ENCODE peak calls at places on chromosomes 16 and 17, in nine cellular contexts. Y is A549, E is GM23338, D is body of pancreas, L is uterus, A is mucosa of descending colon, G is thoracic aorta, O is Panc1, R is OCI-LY7. X is an unnamed sample.

GRCh38 chr16:4172070-4172469 is 55.8 kb upstream of the ADCY9 start:
- DNase-seq in E (no peak), A (no peak), R (no peak), O (no peak), L (no peak), G (no peak), Y (no peak), D (no peak), X (no peak)

GRCh38 chr16:21599994-21600773 is 807 bp downstream of the METTL9 start:
- DNase-seq in O (no peak), G (no peak), R (peak), Y (peak), E (peak), A (no peak), L (no peak), D (no peak), X (no peak)

GRCh38 chr16:27795992-27796614 is 246.2 kb downstream of the KATNIP start:
- DNase-seq in R (peak), Y (peak), E (peak), O (no peak), G (no peak), L (no peak), A (peak), D (peak), X (no peak)

GRCh38 chr17:2025220-2025621 is at the start of gene RTN4RL1:
- DNase-seq in L (peak), A (peak), G (no peak), E (peak), O (no peak), R (peak), Y (peak), D (peak), X (no peak)

GRCh38 chr17:43917348-43918025 is 10.2 kb upstream of the MPP2 start:
- DNase-seq in O (no peak), D (no peak), G (no peak), L (peak), Y (peak), E (peak), R (no peak), A (peak), X (no peak)

GRCh38 chr17:35804658-35805192 is 4.6 kb upstream of the TAF15 start:
- DNase-seq in D (peak), L (no peak), E (peak), R (peak), Y (peak), A (no peak), G (no peak), O (peak), X (peak)

GRCh38 chr17:50689251-50689650 is 18.5 kb downstream of the ANKRD40 start:
- DNase-seq in O (no peak), R (no peak), Y (peak), A (no peak), D (no peak), G (no peak), E (no peak), L (no peak), X (no peak)

GRCh38 chr16:13935408-13935807 is 15.5 kb downstream of the ERCC4 start:
- DNase-seq in D (no peak), O (no peak), R (peak), A (no peak), E (peak), G (no peak), Y (peak), L (no peak), X (no peak)

GRCh38 chr16:50539053-50539615 is 9.1 kb upstream of the NKD1 start:
- DNase-seq in A (no peak), D (no peak), R (no peak), Y (no peak), G (no peak), O (no peak), L (no peak), E (no peak), X (no peak)

GRCh38 chr17:38730526-38731379 is 612 bp downstream of the CISD3 start:
- DNase-seq in E (peak), Y (peak), R (peak), A (peak), G (peak), O (no peak), L (peak), D (peak), X (no peak)

GRCh38 chr17:13416748-13417363 is 184.9 kb downstream of the HS3ST3A1 start:
- DNase-seq in Y (no peak), L (no peak), A (no peak), D (no peak), O (no peak), E (no peak), R (no peak), G (no peak), X (no peak)

GRCh38 chr17:74212913-74213791 is at the start of gene TTYH2:
- DNase-seq in G (peak), L (peak), D (peak), A (peak), R (peak), O (no peak), Y (peak), E (peak), X (no peak)

GRCh38 chr17:21272881-21273839 is 11.4 kb upstream of the MAP2K3 start:
- DNase-seq in G (no peak), L (no peak), A (peak), Y (no peak), O (no peak), E (no peak), R (peak), D (no peak), X (no peak)

GRCh38 chr17:79174905-79175856 is 100.6 kb downstream of the ENGASE start:
- DNase-seq in E (no peak), Y (peak), O (no peak), G (no peak), A (no peak), D (no peak), L (no peak), R (no peak), X (no peak)

GRCh38 chr17:69055334-69055733 is 5.4 kb downstream of the ABCA9 start:
- DNase-seq in D (no peak), Y (no peak), E (no peak), A (no peak), R (no peak), G (no peak), L (no peak), O (no peak), X (no peak)

GRCh38 chr16:1938316-1938715 is 4.7 kb downstream of the MSRB1 start:
- DNase-seq in R (no peak), Y (no peak), G (no peak), O (no peak), E (no peak), A (peak), D (no peak), L (no peak), X (no peak)

GRCh38 chr16:5852151-5852550 is 754.6 kb upstream of the EEF2KMT start:
- DNase-seq in Y (no peak), R (no peak), G (no peak), L (no peak), A (no peak), D (no peak), O (no peak), E (no peak), X (no peak)

GRCh38 chr16:15976929-15977637 is 27.7 kb downstream of the ABCC1 start:
- DNase-seq in E (no peak), L (peak), G (no peak), Y (peak), A (no peak), R (no peak), D (no peak), O (no peak), X (no peak)

GRCh38 chr16:67393111-67393789 is at the start of gene TPPP3:
- DNase-seq in A (peak), G (peak), O (no peak), D (peak), R (no peak), E (peak), Y (peak), L (peak), X (no peak)

GRCh38 chr17:74862108-74862901 is 2.6 kb upstream of the GRIN2C start:
- DNase-seq in E (peak), L (no peak), A (peak), O (no peak), Y (peak), D (peak), R (peak), G (no peak), X (no peak)

GRCh38 chr17:59502800-59503199 is 62.6 kb upstream of the DHX40 start:
- DNase-seq in D (no peak), L (no peak), E (no peak), Y (no peak), G (no peak), R (no peak), O (no peak), A (no peak), X (no peak)

GRCh38 chr16:57530104-57530522 is 6.3 kb downstream of the CCDC102A start:
- DNase-seq in A (no peak), G (no peak), Y (no peak), O (no peak), E (no peak), R (peak), D (no peak), L (peak), X (no peak)

GRCh38 chr16:54128629-54129230 is 157.9 kb downstream of the IRX3 start:
- DNase-seq in O (no peak), G (no peak), Y (no peak), L (no peak), E (no peak), R (no peak), D (no peak), A (no peak), X (no peak)

GRCh38 chr17:59521465-59522126 is 43.8 kb upstream of the DHX40 start:
- DNase-seq in Y (peak), L (peak), G (no peak), R (peak), D (peak), O (peak), E (peak), A (peak), X (no peak)

GRCh38 chr16:4011225-4011939 is 104.9 kb downstream of the ADCY9 start:
- DNase-seq in A (no peak), R (no peak), E (peak), D (no peak), G (no peak), O (no peak), L (no peak), Y (no peak), X (no peak)

GRCh38 chr17:31388770-31389672 is 2.5 kb upstream of the RAB11FIP4 start:
- DNase-seq in Y (no peak), G (no peak), R (peak), D (no peak), A (no peak), O (peak), L (no peak), E (peak), X (no peak)

GRCh38 chr17:2364132-2365116 is 27.1 kb downstream of the SGSM2 start:
- DNase-seq in A (no peak), L (no peak), Y (no peak), O (no peak), D (no peak), R (no peak), E (no peak), G (no peak), X (no peak)

GRCh38 chr17:63500548-63501390 is 22.4 kb upstream of the KCNH6 start:
- DNase-seq in G (no peak), L (no peak), D (no peak), R (no peak), O (no peak), E (no peak), A (no peak), Y (no peak), X (no peak)

GRCh38 chr16:4370570-4371480 is 823 bp upstream of the VASN start:
- DNase-seq in Y (no peak), L (peak), R (no peak), E (no peak), G (peak), A (peak), D (peak), O (no peak), X (no peak)

GRCh38 chr16:58026705-58027340 is 1.3 kb downstream of the MMP15 start:
- DNase-seq in D (peak), A (peak), L (no peak), G (no peak), Y (no peak), R (no peak), O (no peak), E (peak), X (no peak)

GRCh38 chr17:6755281-6755680 is 565 bp upstream of the XAF1 start:
- DNase-seq in A (no peak), O (no peak), D (no peak), L (peak), E (no peak), G (no peak), R (no peak), Y (no peak), X (no peak)

GRCh38 chr17:59154721-59155438 is at the start of gene SKA2:
- DNase-seq in L (peak), D (peak), Y (peak), E (peak), O (peak), G (peak), R (peak), A (peak), X (no peak)

GRCh38 chr17:12549499-12549901 is 116.2 kb upstream of the MYOCD start:
- DNase-seq in O (no peak), Y (no peak), R (no peak), D (no peak), A (no peak), L (no peak), G (no peak), E (no peak), X (no peak)

GRCh38 chr16:68311316-68311620 is 449 bp downstream of the PRMT7 start:
- DNase-seq in A (no peak), E (peak), Y (no peak), G (no peak), O (no peak), L (no peak), R (no peak), D (no peak), X (no peak)

GRCh38 chr17:38719284-38719942 is 10.7 kb upstream of the CISD3 start:
- DNase-seq in G (no peak), E (peak), D (no peak), O (no peak), Y (no peak), A (no peak), L (no peak), R (no peak), X (no peak)

GRCh38 chr17:2266045-2266864 is 37.3 kb downstream of the SMG6 start:
- DNase-seq in G (no peak), Y (no peak), O (no peak), R (no peak), A (no peak), E (no peak), D (no peak), L (no peak), X (no peak)

DNA sequence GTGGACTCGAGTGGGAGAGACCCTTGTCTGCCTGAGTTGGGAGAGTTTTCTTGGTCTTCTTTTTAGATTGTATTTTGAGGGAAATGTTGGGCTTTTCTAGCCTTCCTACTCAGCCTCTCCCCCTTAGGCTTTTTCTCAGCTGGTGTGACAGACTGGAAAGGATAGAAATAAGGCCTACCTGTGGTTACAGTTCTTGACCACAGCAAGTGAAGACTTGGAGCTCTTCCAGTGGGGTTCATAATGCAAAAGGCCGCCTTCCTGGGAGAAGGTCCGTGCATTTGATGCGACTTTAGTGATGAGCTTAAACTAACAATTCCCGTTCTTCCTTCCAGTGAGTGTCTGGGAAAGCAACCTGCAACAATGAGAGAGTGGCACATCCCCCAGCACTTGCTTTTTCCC is 56.8 kb downstream of the B9D1 start:
- DNase-seq in L (no peak), Y (no peak), R (peak), D (no peak), O (no peak), G (no peak), A (no peak), E (no peak), X (no peak)
- H3K4me3 ChIP-seq in L (no peak), Y (no peak), R (peak), D (no peak), O (no peak), G (no peak), A (no peak), E (no peak), X (no peak)

DNA sequence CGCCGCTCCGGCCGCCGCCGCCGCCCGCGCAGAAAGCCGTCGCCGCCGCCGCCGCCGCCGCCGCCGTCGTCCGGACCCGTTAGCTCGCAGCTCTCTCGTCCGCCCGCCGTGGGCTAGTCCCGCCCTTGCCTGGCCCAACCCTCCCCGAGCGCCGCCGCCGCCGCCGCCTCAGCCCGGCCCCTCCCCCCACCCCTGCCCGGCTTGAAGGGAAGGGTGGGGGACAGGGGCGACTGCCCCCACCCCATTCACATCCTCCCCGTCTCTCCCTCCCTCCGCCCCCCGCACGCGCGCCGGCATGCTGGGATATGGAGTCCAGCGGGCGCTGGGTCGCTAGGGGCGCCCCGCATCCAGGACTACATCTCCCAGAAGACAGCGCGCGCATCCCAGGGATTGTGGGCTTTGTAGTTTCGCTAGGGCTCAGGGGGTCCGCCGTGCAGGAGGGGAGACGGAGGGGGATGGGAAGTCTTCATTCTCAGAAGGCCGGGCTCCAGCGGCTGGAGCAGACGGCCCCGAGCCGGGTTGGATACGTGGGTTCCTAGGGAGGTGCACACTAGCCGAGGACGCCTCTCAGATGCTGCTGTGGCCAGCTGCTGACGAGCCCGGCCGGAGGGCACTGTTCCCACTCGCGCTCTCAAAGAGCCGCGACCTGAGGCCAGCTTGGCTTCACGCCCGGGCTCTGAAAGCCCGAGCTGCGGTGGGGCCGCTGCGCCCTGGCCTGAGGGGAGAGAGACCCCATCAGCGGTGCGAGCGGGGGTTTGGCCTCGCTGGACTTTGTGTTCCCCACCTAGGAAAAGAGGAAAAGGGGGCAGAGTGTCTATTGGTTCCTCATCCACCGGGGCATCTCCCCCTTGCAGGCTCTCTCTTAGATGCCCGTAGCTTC is at the start of gene ST3GAL2:
- DNase-seq in E (peak), D (peak), Y (peak), O (peak), R (peak), G (peak), A (peak), L (peak), X (no peak)
- TF ChIP-seq CTCF in E (no peak), D (peak), Y (no peak), O (no peak), R (no peak), G (peak), A (no peak), L (peak), X (peak)

GRCh38 chr16:85610059-85610445 is 3.1 kb upstream of the GSE1 start:
- DNase-seq in Y (no peak), R (no peak), D (no peak), G (no peak), L (peak), E (no peak), A (no peak), O (no peak), X (no peak)
- H3K4me3 ChIP-seq in Y (no peak), R (peak), D (no peak), G (no peak), L (no peak), E (peak), A (no peak), O (no peak), X (no peak)

GRCh38 chr16:19680972-19681371 is 37.1 kb downstream of the KNOP1 start:
- DNase-seq in A (no peak), Y (no peak), G (no peak), E (peak), D (no peak), L (no peak), R (no peak), O (no peak), X (no peak)
- TF ChIP-seq CTCF in A (no peak), Y (no peak), G (no peak), E (peak), D (no peak), L (no peak), R (peak), O (no peak), X (peak)

GRCh38 chr17:49647256-49647585 is 30.7 kb downstream of the SPOP start:
- DNase-seq in Y (no peak), G (no peak), R (no peak), D (no peak), L (no peak), E (no peak), A (no peak), O (no peak), X (no peak)
- H3K4me3 ChIP-seq in Y (no peak), G (peak), R (no peak), D (no peak), L (no peak), E (no peak), A (no peak), O (peak), X (no peak)

DNA sequence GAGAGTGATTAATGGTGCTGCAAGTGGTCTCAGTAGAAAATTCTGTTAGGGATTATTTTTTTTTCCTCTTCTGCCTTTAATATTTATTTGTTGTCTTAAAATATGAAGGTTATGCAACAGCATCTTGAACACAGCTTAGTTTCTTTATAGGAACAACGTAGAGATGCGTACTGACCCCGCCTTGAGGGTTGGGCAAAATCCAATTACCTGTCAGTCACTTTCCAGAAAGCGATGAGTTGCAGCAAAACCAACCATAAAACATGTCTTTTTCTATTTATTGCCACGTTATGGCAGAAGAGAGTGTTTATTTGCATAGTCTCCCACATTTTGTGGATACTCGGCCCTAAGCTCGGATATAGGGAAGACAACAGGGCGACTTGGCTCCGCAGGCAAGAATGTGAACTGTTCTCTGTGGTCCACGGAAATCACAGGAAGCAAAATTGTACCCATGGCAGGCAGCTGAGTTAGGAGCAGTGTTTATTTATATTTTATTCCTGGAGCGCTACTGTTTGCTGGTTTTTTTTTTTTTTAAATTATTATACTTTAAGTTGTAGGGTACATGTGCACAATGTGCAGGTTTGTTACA is 44.3 kb upstream of the CACNG5 start:
- DNase-seq in Y (no peak), D (no peak), O (no peak), G (no peak), R (no peak), A (no peak), L (peak), E (no peak), X (no peak)
- TF ChIP-seq CTCF in Y (no peak), D (no peak), O (no peak), G (no peak), R (no peak), A (no peak), L (no peak), E (no peak), X (no peak)